ENCODE peak calls at places on chromosomes 2 and 18, in seven cellular contexts. G, Q, O, F, D, B and P are unnamed samples.

GRCh38 chr2:42809131-42809875 is 16.9 kb upstream of the HAAO start:
- DNase-seq in G (no peak), Q (peak), O (peak), F (no peak), D (no peak), B (no peak), P (peak)

GRCh38 chr2:206305523-206306245 is 31.2 kb downstream of the ZDBF2 start:
- DNase-seq in G (no peak), Q (no peak), O (no peak), F (no peak), D (no peak), B (no peak), P (no peak)

GRCh38 chr18:57771183-57771582 is 31.9 kb downstream of the ATP8B1 start:
- DNase-seq in G (no peak), Q (no peak), O (peak), F (no peak), D (no peak), B (no peak), P (no peak)

GRCh38 chr2:229313591-229313990 is 42.5 kb upstream of the PID1 start:
- DNase-seq in G (peak), Q (no peak), O (no peak), F (no peak), D (no peak), B (peak), P (peak)

GRCh38 chr2:39871291-39871761 is 92.3 kb upstream of the THUMPD2 start:
- DNase-seq in G (peak), Q (no peak), O (no peak), F (peak), D (no peak), B (peak), P (peak)

GRCh38 chr2:221104391-221104811 is 467.7 kb downstream of the EPHA4 start:
- DNase-seq in G (peak), Q (peak), O (no peak), F (no peak), D (peak), B (peak), P (no peak)

GRCh38 chr2:195601361-195601760 is 55.7 kb upstream of the SLC39A10 start:
- DNase-seq in G (no peak), Q (no peak), O (no peak), F (no peak), D (no peak), B (no peak), P (no peak)

GRCh38 chr18:8424481-8424880 is 184.8 kb upstream of the RAB12 start:
- DNase-seq in G (no peak), Q (peak), O (no peak), F (no peak), D (no peak), B (peak), P (peak)

GRCh38 chr2:215436705-215437570 is 1.1 kb upstream of the FN1 start:
- DNase-seq in G (peak), Q (peak), O (no peak), F (no peak), D (no peak), B (peak), P (peak)

GRCh38 chr2:208077286-208077685 is 47.0 kb downstream of the CRYGD start:
- DNase-seq in G (peak), Q (no peak), O (no peak), F (peak), D (no peak), B (peak), P (peak)

GRCh38 chr18:36284671-36285295 is 12.7 kb upstream of the FHOD3 start:
- DNase-seq in G (peak), Q (peak), O (peak), F (no peak), D (no peak), B (peak), P (peak)

GRCh38 chr2:65431417-65432226 is 777 bp downstream of the SPRED2 start:
- DNase-seq in G (peak), Q (peak), O (peak), F (no peak), D (peak), B (no peak), P (peak)

GRCh38 chr2:237864030-237864931 is 4.9 kb downstream of the RAMP1 start:
- DNase-seq in G (no peak), Q (no peak), O (no peak), F (no peak), D (no peak), B (no peak), P (no peak)

GRCh38 chr2:20506281-20506685 is 59.4 kb downstream of the RHOB start:
- DNase-seq in G (peak), Q (no peak), O (no peak), F (no peak), D (no peak), B (peak), P (peak)

GRCh38 chr2:182186132-182186735 is 200.6 kb downstream of the PPP1R1C start:
- DNase-seq in G (peak), Q (no peak), O (no peak), F (no peak), D (no peak), B (no peak), P (peak)

GRCh38 chr2:16271231-16271896 is 331.0 kb downstream of the MYCN start:
- DNase-seq in G (no peak), Q (no peak), O (no peak), F (no peak), D (no peak), B (no peak), P (no peak)

GRCh38 chr18:34707670-34708069 is 2.4 kb upstream of the DTNA start:
- DNase-seq in G (peak), Q (peak), O (peak), F (peak), D (no peak), B (peak), P (peak)

GRCh38 chr2:136327162-136327852 is 209.4 kb upstream of the CXCR4 start:
- DNase-seq in G (peak), Q (peak), O (peak), F (no peak), D (no peak), B (peak), P (peak)

GRCh38 chr2:13745324-13745723 is 887.2 kb upstream of the LRATD1 start:
- DNase-seq in G (no peak), Q (peak), O (no peak), F (no peak), D (no peak), B (no peak), P (no peak)

GRCh38 chr18:22695674-22696073 is 237.5 kb upstream of the RBBP8 start:
- DNase-seq in G (no peak), Q (no peak), O (no peak), F (no peak), D (no peak), B (no peak), P (no peak)

GRCh38 chr18:75330308-75330707 is 97.2 kb downstream of the SMIM21 start:
- DNase-seq in G (no peak), Q (no peak), O (no peak), F (no peak), D (no peak), B (no peak), P (no peak)

GRCh38 chr2:187422277-187422676 is 25.8 kb downstream of the CALCRL start:
- DNase-seq in G (peak), Q (no peak), O (no peak), F (no peak), D (no peak), B (no peak), P (peak)

GRCh38 chr2:72146357-72147302 is 1.0 kb downstream of the CYP26B1 start:
- DNase-seq in G (no peak), Q (peak), O (no peak), F (no peak), D (peak), B (no peak), P (no peak)

GRCh38 chr2:218166791-218167190 is at the start of gene CXCR1:
- DNase-seq in G (no peak), Q (no peak), O (no peak), F (no peak), D (no peak), B (no peak), P (no peak)

GRCh38 chr2:111142101-111142500 is 21.4 kb downstream of the BCL2L11 start:
- DNase-seq in G (no peak), Q (no peak), O (no peak), F (no peak), D (no peak), B (no peak), P (no peak)

GRCh38 chr18:68288408-68288807 is 426.5 kb downstream of the TMX3 start:
- DNase-seq in G (no peak), Q (no peak), O (no peak), F (no peak), D (no peak), B (no peak), P (no peak)

GRCh38 chr18:78979682-78980278 is at the start of gene SALL3:
- DNase-seq in G (peak), Q (peak), O (no peak), F (no peak), D (no peak), B (no peak), P (no peak)

GRCh38 chr2:172234716-172235661 is 132.3 kb upstream of the DLX2 start:
- DNase-seq in G (no peak), Q (peak), O (peak), F (no peak), D (no peak), B (no peak), P (no peak)

GRCh38 chr2:240797914-240798313 is 22.1 kb downstream of the KIF1A start:
- DNase-seq in G (no peak), Q (no peak), O (no peak), F (no peak), D (peak), B (no peak), P (no peak)

GRCh38 chr2:163306647-163307046 is 429.2 kb downstream of the FIGN start:
- DNase-seq in G (no peak), Q (no peak), O (no peak), F (no peak), D (no peak), B (no peak), P (no peak)

GRCh38 chr18:50388988-50389387 is 14.1 kb downstream of the SKA1 start:
- DNase-seq in G (no peak), Q (no peak), O (no peak), F (no peak), D (no peak), B (no peak), P (no peak)

GRCh38 chr18:49527631-49528327 is 34.1 kb upstream of the LIPG start:
- DNase-seq in G (no peak), Q (peak), O (no peak), F (no peak), D (no peak), B (no peak), P (no peak)

GRCh38 chr2:229798446-229799147 is 84.2 kb upstream of the DNER start:
- DNase-seq in G (peak), Q (no peak), O (no peak), F (no peak), D (no peak), B (no peak), P (peak)

GRCh38 chr2:20652673-20653575 is 2.0 kb upstream of the HS1BP3 start:
- DNase-seq in G (no peak), Q (no peak), O (no peak), F (no peak), D (no peak), B (no peak), P (no peak)

GRCh38 chr18:54690198-54690597 is 99.2 kb downstream of the DYNAP start:
- DNase-seq in G (no peak), Q (no peak), O (no peak), F (no peak), D (no peak), B (no peak), P (peak)

GRCh38 chr2:143524001-143524608 is 394.9 kb downstream of the ARHGAP15 start:
- DNase-seq in G (peak), Q (no peak), O (no peak), F (no peak), D (no peak), B (peak), P (peak)

GRCh38 chr2:197877038-197877437 is 72.6 kb downstream of the PLCL1 start:
- DNase-seq in G (no peak), Q (no peak), O (no peak), F (no peak), D (no peak), B (no peak), P (no peak)

DNA sequence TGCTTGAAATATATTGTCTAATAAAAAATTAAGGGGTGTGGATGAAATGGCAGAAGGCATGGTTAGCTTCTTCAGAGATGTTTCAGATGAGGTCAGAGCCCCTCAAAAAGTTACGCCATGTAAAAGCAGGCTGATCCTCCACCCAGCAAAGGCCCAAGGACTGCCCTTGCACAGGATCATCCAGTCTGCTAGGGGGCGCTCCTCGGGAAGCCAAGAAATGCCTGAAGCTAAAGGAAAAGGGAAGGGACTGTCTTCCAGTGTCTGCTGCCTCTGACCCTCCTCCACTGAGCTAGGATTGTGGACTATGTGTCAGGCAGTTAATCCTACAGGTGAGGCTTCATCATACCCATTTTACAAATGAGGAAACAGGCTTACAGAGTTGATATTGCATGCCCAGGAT is 33.8 kb upstream of the TEX51 start:
- DNase-seq in G (no peak), Q (peak), O (no peak), F (no peak), D (no peak), B (no peak), P (no peak)
- TF ChIP-seq CTCF in G (no peak), Q (peak), O (no peak), F (no peak), D (no peak), B (peak), P (peak)

GRCh38 chr2:120686511-120687168 is 49.0 kb upstream of the GLI2 start:
- DNase-seq in G (no peak), Q (peak), O (no peak), F (no peak), D (no peak), B (no peak), P (no peak)
- TF ChIP-seq CTCF in G (peak), Q (peak), O (peak), F (no peak), D (no peak), B (peak), P (peak)

GRCh38 chr2:234406085-234406484 is 90.8 kb downstream of the ARL4C start:
- DNase-seq in G (no peak), Q (no peak), O (no peak), F (no peak), D (no peak), B (no peak), P (no peak)
- TF ChIP-seq CTCF in G (no peak), Q (peak), O (no peak), F (no peak), D (no peak), B (peak), P (peak)

GRCh38 chr2:59774821-59775463 is 778.5 kb downstream of the BCL11A start:
- DNase-seq in G (no peak), Q (no peak), O (no peak), F (no peak), D (no peak), B (no peak), P (no peak)
- TF ChIP-seq CTCF in G (no peak), Q (peak), O (no peak), F (no peak), D (no peak), B (no peak), P (no peak)